ENCODE peak calls at places on chromosomes 1 and 21, in ten cellular contexts. X is heart left ventricle, L is HCT116, U is tibial nerve, S is ovary, A is esophagus squamous epithelium, Z is stomach, B is endothelial cell of umbilical vein, C is breast epithelium, D is prostate gland. O is an unnamed sample.

GRCh38 chr1:171083222-171083621 is 7.5 kb upstream of the FMO3 start:
- DNase-seq in X (no peak), L (no peak), U (no peak), S (no peak), A (no peak), Z (no peak), B (no peak), C (no peak), D (no peak), O (no peak)

GRCh38 chr1:186882372-186883134 is 53.8 kb downstream of the PLA2G4A start:
- DNase-seq in X (no peak), L (no peak), U (no peak), S (no peak), A (no peak), Z (no peak), B (no peak), C (no peak), D (no peak), O (no peak)

GRCh38 chr21:41360072-41360821 is 1.6 kb upstream of the MX2 start:
- DNase-seq in X (no peak), L (no peak), U (peak), S (peak), A (no peak), Z (peak), B (no peak), C (peak), D (peak), O (peak)

GRCh38 chr1:182122265-182122664 is 60.8 kb upstream of the ZNF648 start:
- DNase-seq in X (no peak), L (no peak), U (no peak), S (no peak), A (no peak), Z (no peak), B (no peak), C (no peak), D (no peak), O (no peak)

GRCh38 chr1:57926025-57926552 is 502.2 kb upstream of the DAB1 start:
- DNase-seq in X (no peak), L (no peak), U (no peak), S (no peak), A (no peak), Z (no peak), B (no peak), C (no peak), D (no peak), O (no peak)

GRCh38 chr1:27727126-27727525 is 1.4 kb downstream of the FAM76A start:
- DNase-seq in X (no peak), L (no peak), U (no peak), S (no peak), A (no peak), Z (no peak), B (peak), C (no peak), D (no peak), O (no peak)

GRCh38 chr1:32695098-32695904 is 7.3 kb downstream of the SYNC start:
- DNase-seq in X (peak), L (no peak), U (peak), S (peak), A (no peak), Z (peak), B (peak), C (peak), D (no peak), O (peak)

GRCh38 chr21:39422468-39423241 is 22.9 kb downstream of the LCA5L start:
- DNase-seq in X (no peak), L (no peak), U (no peak), S (no peak), A (no peak), Z (no peak), B (no peak), C (no peak), D (no peak), O (no peak)

GRCh38 chr1:200732438-200732837 is 6.3 kb upstream of the CAMSAP2 start:
- DNase-seq in X (no peak), L (no peak), U (no peak), S (no peak), A (no peak), Z (no peak), B (no peak), C (no peak), D (no peak), O (no peak)

GRCh38 chr1:64059556-64059955 is 143.9 kb upstream of the UBE2U start:
- DNase-seq in X (no peak), L (no peak), U (no peak), S (no peak), A (no peak), Z (no peak), B (no peak), C (no peak), D (no peak), O (no peak)

DNA sequence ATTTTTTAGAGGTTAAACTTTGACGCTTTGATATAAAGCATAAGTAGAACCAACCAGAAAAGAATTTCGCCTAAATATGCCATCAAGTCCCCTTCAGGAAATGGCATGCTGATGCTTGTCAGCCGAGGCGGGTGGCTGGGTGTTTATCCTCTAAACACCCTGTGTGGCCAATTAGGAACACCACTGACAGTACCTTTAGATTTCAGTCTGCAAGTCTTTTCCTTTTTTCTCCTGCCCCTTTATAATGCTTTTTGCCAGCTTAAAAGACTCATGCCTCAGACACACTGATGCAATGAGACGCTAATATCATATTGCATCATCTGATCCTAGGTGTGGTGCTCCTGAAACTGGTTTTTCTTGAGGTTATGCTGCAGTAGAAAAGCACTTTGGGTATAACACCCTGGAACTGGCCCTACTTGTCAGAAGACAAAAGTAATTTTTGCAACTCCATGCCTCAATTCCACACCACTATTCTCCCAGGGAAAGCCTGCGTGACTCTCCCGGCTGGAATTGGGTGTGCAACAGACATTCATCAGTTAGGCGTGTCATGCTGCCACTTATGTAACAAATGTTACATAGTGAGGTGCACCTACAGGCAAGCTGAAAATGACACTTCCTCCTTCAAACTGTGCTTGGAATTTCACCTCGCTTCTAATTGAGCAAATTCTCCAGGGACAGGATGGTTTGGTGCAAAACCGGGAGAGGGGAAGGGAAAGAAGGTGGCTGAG is 2.0 kb upstream of the RCC2 start:
- DNase-seq in X (no peak), L (peak), U (no peak), S (no peak), A (no peak), Z (no peak), B (no peak), C (no peak), D (peak), O (no peak)
- H3K4me3 ChIP-seq in X (no peak), L (peak), U (no peak), S (no peak), A (peak), Z (no peak), B (no peak), C (no peak), D (no peak), O (no peak)

GRCh38 chr1:162564762-162565218 is 3.3 kb downstream of the UAP1 start:
- DNase-seq in X (no peak), L (no peak), U (no peak), S (no peak), A (no peak), Z (no peak), B (no peak), C (no peak), D (no peak), O (no peak)
- TF ChIP-seq POLR2A in X (no peak), L (no peak), U (no peak), S (no peak), A (no peak), Z (no peak), B (no peak), C (no peak), D (no peak), O (no peak)

DNA sequence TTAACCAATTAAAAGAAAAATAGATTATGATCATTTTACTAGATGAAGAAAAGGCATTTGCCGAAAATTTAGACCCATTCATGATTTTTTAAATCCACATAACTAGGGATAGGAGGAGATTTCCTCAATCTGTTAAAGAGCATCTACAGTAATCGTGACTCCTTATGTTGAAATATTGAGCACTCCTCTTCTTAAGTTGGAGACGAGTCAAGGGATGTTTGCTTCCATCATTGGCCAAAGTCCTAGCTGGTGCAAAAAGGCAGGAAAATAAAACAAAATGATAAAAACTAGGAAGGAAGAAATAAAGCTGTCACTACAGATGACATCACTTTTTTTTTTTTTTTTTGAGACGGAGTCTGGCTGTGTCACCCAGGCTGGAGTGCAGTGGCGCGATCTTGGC is 245.6 kb upstream of the KAZN start:
- DNase-seq in X (no peak), L (no peak), U (no peak), S (no peak), A (no peak), Z (no peak), B (no peak), C (no peak), D (no peak), O (no peak)
- H3K4me3 ChIP-seq in X (no peak), L (no peak), U (no peak), S (no peak), A (no peak), Z (no peak), B (no peak), C (no peak), D (no peak), O (no peak)

GRCh38 chr1:23194119-23194984 is 22.9 kb downstream of the HTR1D start:
- DNase-seq in X (no peak), L (no peak), U (no peak), S (no peak), A (no peak), Z (no peak), B (no peak), C (no peak), D (no peak), O (no peak)
- TF ChIP-seq POLR2A in X (no peak), L (no peak), U (no peak), S (no peak), A (no peak), Z (no peak), B (no peak), C (no peak), D (no peak), O (no peak)